ENCODE peak calls at places on chromosome 1, in six cellular contexts. M, U, A, X, V and K are unnamed samples.

GRCh38 chr1:235708390-235708962 is 58.9 kb upstream of the GNG4 start:
- DNase-seq in A (peak; percentile 74), U (no peak), X (peak; percentile 56), V (no peak), M (no peak), K (no peak)

GRCh38 chr1:238252033-238252802 is 361.5 kb upstream of the ZP4 start:
- DNase-seq in X (peak; percentile 21), A (no peak), U (no peak), M (peak; percentile 17), V (peak; percentile 41), K (no peak)

GRCh38 chr1:224378855-224379631 is 22.4 kb downstream of the CNIH4 start:
- DNase-seq in V (no peak), U (no peak), A (no peak), M (no peak), X (no peak), K (no peak)

GRCh38 chr1:239952348-239953307 is 139.1 kb upstream of the FMN2 start:
- DNase-seq in A (peak; percentile 33), X (no peak), V (no peak), U (no peak), M (no peak), K (no peak)

GRCh38 chr1:100627936-100628335 is 90.0 kb downstream of the GPR88 start:
- DNase-seq in X (no peak), M (no peak), A (no peak), V (no peak), U (no peak), K (no peak)

GRCh38 chr1:17841944-17842343 is 86.8 kb downstream of the ACTL8 start:
- DNase-seq in M (no peak), V (no peak), U (no peak), X (no peak), A (no peak), K (no peak)

GRCh38 chr1:107724648-107725047 is 240.3 kb downstream of the VAV3 start:
- DNase-seq in U (no peak), V (no peak), M (no peak), A (peak; percentile 36), X (no peak), K (no peak)

GRCh38 chr1:36955016-36955415 is 79.3 kb downstream of the GRIK3 start:
- DNase-seq in A (no peak), M (no peak), V (no peak), X (no peak), U (no peak), K (no peak)